ENCODE peak calls at places on chromosomes 5 and 9, in five cellular contexts. P is heart right ventricle, N is endodermal cell, J is AG09309, T is astrocyte of the spinal cord. A is an unnamed sample.

GRCh38 chr5:108531367-108532211 is 149.7 kb upstream of the FBXL17 start:
- DNase-seq in P (no peak), T (no peak), J (no peak), N (no peak), A (no peak)

GRCh38 chr5:106094128-106094726 is 1576.5 kb downstream of the EFNA5 start:
- DNase-seq in J (no peak), T (peak; percentile 58), P (no peak), N (no peak), A (no peak)

GRCh38 chr5:56290378-56291057 is 57.4 kb upstream of the ANKRD55 start:
- DNase-seq in N (no peak), J (no peak), T (peak; percentile 23), P (no peak), A (no peak)

GRCh38 chr9:135241381-135242380 is 154.2 kb downstream of the OLFM1 start:
- DNase-seq in P (no peak), T (no peak), N (peak; percentile 80), J (no peak), A (no peak)

GRCh38 chr9:90322296-90322695 is 320.3 kb downstream of the DIRAS2 start:
- DNase-seq in J (no peak), P (no peak), T (peak; percentile 18), N (no peak), A (no peak)

GRCh38 chr5:38540348-38540747 is 16.1 kb downstream of the LIFR start:
- DNase-seq in J (no peak), P (peak; percentile 32), T (no peak), N (no peak), A (no peak)

GRCh38 chr9:120729796-120730195 is 15.5 kb upstream of the MEGF9 start:
- DNase-seq in N (peak; percentile 84), P (no peak), J (no peak), T (no peak), A (no peak)

GRCh38 chr5:171953860-171954701 is 52.4 kb downstream of the FBXW11 start:
- DNase-seq in T (peak; percentile 39), J (no peak), P (no peak), N (no peak), A (no peak)

GRCh38 chr9:23153058-23153457 is 673.0 kb downstream of the ELAVL2 start:
- DNase-seq in T (no peak), P (no peak), N (peak; percentile 66), J (no peak), A (no peak)

GRCh38 chr9:70406446-70406862 is 8.0 kb downstream of the KLF9 start:
- DNase-seq in N (no peak), P (no peak), T (peak; percentile 52), J (no peak), A (no peak)

GRCh38 chr5:127562252-127562651 is 44.8 kb downstream of the PRRC1 start:
- DNase-seq in N (peak; percentile 79), P (no peak), J (no peak), T (no peak), A (no peak)

GRCh38 chr9:103397868-103398600 is 402.9 kb downstream of the CYLC2 start:
- DNase-seq in N (peak; percentile 84), P (no peak), J (no peak), T (peak; percentile 57), A (no peak)
- TF ChIP-seq CTCF in N (peak; percentile 88), P (peak; percentile 65), J (peak; percentile 22), T (peak; percentile 65), A (peak; percentile 79)

GRCh38 chr9:93378276-93378675 is 73.2 kb upstream of the FAM120A start:
- DNase-seq in T (no peak), N (no peak), P (no peak), J (no peak), A (no peak)

GRCh38 chr9:93380410-93381060 is 71.0 kb upstream of the FAM120A start:
- DNase-seq in J (no peak), P (no peak), N (no peak), T (no peak), A (no peak)

GRCh38 chr9:93379051-93379450 is 72.4 kb upstream of the FAM120A start:
- DNase-seq in J (no peak), P (no peak), N (no peak), T (no peak), A (no peak)
- TF ChIP-seq CTCF in J (peak; percentile 14), P (no peak), N (peak; percentile 70), T (peak; percentile 15), A (peak; percentile 66)

DNA sequence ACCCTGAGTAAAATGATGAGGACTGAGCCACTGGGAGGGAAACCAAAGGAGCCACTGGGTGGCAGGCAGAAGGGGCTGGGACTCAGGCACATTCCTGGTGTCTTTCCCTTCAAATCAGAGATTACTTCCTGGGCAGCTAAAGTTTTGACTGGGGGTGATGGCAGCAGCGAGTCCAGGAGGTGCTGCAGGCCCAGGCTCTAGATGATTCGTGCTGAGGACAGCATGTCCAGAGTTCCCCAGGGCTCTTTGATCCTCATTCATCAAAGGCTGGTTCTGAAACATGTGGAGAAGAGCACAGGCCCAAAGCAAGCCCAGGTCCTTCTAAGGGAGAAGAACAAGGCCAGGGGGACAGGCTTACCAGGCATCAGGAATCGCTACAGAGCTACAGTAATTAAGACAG is 109.0 kb downstream of the PAX5 start:
- DNase-seq in P (no peak), T (no peak), J (no peak), N (peak; percentile 60), A (no peak)
- TF ChIP-seq CTCF in P (no peak), T (no peak), J (no peak), N (no peak), A (no peak)

DNA sequence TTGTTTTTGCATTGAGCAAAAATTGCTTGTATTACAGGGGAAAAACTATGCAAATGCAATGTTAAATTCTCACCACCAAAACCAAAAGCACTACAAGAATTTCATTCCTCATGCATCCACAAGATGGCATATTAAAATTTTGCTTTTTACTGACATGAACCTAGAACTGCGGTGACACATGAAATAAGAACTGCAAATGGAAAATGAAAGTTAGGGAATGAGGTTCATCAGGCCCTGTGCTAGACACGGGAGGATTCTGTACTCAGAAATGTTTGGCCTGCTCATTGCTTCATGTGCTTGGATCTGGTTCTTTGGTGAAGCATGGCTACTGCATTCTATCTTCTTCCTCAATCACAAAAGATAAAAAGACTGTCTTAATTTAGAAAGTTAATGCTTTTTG is 9.1 kb upstream of the RFK start:
- DNase-seq in J (peak; percentile 69), T (peak; percentile 83), N (no peak), P (peak; percentile 13), A (no peak)
- TF ChIP-seq CTCF in J (peak; percentile 46), T (peak; percentile 52), N (peak; percentile 68), P (peak; percentile 55), A (peak; percentile 70)

GRCh38 chr5:34539183-34539582 is 116.9 kb upstream of the RAI14 start:
- DNase-seq in J (no peak), N (no peak), T (no peak), P (no peak), A (no peak)

GRCh38 chr5:34536699-34537098 is 119.4 kb upstream of the RAI14 start:
- DNase-seq in T (no peak), N (no peak), J (no peak), P (no peak), A (no peak)

GRCh38 chr5:34535944-34536628 is 120.0 kb upstream of the RAI14 start:
- DNase-seq in N (no peak), P (no peak), J (no peak), T (no peak), A (no peak)

GRCh38 chr5:34535433-34535832 is 120.7 kb upstream of the RAI14 start:
- DNase-seq in T (no peak), P (no peak), J (no peak), N (no peak), A (no peak)

GRCh38 chr5:34538026-34538672 is 118.0 kb upstream of the RAI14 start:
- DNase-seq in T (no peak), J (no peak), N (peak; percentile 71), P (no peak), A (no peak)
- TF ChIP-seq CTCF in T (peak; percentile 25), J (peak; percentile 6), N (peak; percentile 51), P (no peak), A (no peak)

GRCh38 chr5:111472579-111472978 is 39.8 kb downstream of the STARD4 start:
- DNase-seq in J (no peak), P (no peak), T (no peak), N (no peak), A (no peak)

GRCh38 chr5:111480346-111480745 is 32.0 kb downstream of the STARD4 start:
- DNase-seq in N (no peak), T (no peak), J (no peak), P (no peak), A (no peak)

GRCh38 chr5:111478898-111479297 is 33.4 kb downstream of the STARD4 start:
- DNase-seq in J (no peak), P (no peak), T (no peak), N (no peak), A (no peak)

DNA sequence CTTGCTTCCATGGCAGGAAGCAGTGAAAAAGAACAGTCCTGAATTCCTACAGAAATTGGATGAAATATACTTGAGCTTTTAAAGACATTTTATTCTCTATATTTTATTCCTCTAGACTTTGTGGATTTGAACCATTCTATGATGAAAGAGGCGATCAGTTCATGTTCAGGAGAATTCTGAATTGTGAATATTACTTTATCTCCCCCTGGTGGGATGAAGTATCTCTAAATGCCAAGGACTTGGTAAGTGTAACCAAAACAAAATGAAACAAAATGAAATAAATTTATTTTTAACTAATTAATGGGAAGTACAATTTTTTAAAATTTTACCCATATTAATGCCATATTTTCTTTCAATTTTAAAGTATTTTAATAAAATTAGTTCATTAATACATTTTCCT is 34.1 kb downstream of the STARD4 start:
- DNase-seq in J (no peak), T (peak; percentile 26), N (no peak), P (no peak), A (no peak)
- TF ChIP-seq CTCF in J (peak; percentile 20), T (peak; percentile 38), N (peak; percentile 39), P (no peak), A (peak; percentile 53)

GRCh38 chr5:114363837-114364236 is 2.0 kb downstream of the KCNN2 start:
- DNase-seq in P (no peak), N (no peak), J (no peak), T (no peak), A (no peak)
- TF ChIP-seq CTCF in P (no peak), N (peak; percentile 47), J (no peak), T (no peak), A (no peak)

GRCh38 chr5:145104106-145104505 is 731.0 kb downstream of the PRELID2 start:
- DNase-seq in T (no peak), N (no peak), P (no peak), J (no peak), A (no peak)

DNA sequence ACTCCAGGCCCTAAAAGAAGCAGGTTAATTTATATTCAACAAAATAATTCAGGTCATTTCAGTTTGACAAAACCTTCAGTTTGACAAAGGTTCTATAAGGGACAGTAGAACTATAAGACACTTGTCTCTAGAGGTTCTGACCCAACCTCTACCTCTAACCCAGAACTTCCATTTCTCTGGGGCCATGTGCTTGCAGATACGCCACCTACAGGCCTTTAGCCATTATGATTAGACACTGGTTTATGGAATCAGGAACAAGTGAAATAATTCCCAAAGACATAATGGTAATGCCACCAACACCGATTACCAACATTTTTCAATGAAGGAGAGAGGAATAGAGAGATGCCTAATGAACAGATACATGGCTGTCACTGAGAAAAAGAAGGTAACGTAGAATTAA is 733.9 kb downstream of the PRELID2 start:
- DNase-seq in P (no peak), N (no peak), T (no peak), J (no peak), A (no peak)
- TF ChIP-seq CTCF in P (no peak), N (peak; percentile 83), T (peak; percentile 37), J (peak; percentile 21), A (peak; percentile 60)

DNA sequence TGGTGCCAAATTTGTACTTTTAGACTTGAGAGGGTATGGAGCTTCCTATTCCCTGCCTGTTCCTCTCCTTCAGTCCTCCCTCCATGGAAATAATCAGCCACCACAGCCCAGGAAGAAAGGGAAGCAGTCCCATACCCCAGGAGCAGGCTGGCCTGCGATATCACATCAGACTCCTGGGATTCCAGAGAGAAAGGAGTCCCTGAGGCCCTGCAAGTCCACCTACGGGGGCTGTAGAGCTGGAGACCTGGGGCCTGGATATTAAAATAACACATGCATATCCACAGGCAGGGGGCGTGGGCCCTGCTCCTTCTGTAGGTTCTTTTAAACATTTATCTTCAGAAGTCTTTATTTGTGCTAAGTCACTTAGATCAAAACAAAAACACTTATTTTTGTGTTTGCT is 117.2 kb downstream of the TMEM174 start:
- DNase-seq in J (no peak), P (no peak), N (no peak), T (no peak), A (no peak)
- TF ChIP-seq CTCF in J (no peak), P (no peak), N (peak; percentile 25), T (no peak), A (no peak)